ENCODE peak calls at places on chromosomes 4 and X, in seven cellular contexts. T is GM12878, R is HepG2, A is SK-N-SH, I is HCT116, W is H1, Y is K562. C is an unnamed sample.

GRCh38 chr4:140643571-140644055 is 74.9 kb upstream of the UCP1 start:
- DNase-seq in T (no peak), R (no peak), A (no peak), I (no peak), W (no peak), Y (no peak), C (no peak)

GRCh38 chr4:89539374-89539773 is 231.8 kb upstream of the GPRIN3 start:
- DNase-seq in T (no peak), R (no peak), A (no peak), I (no peak), W (no peak), Y (no peak), C (no peak)

GRCh38 chrX:46653482-46653881 is 79.9 kb downstream of the CHST7 start:
- DNase-seq in T (no peak), R (peak), A (peak), I (no peak), W (no peak), Y (peak), C (peak)

GRCh38 chr4:152780267-152780811 is 585 bp downstream of the ARFIP1 start:
- DNase-seq in T (no peak), R (peak), A (peak), I (no peak), W (no peak), Y (peak), C (peak)

GRCh38 chr4:41957634-41958033 is 22.4 kb downstream of the TMEM33 start:
- DNase-seq in T (peak), R (peak), A (peak), I (peak), W (no peak), Y (peak), C (peak)

GRCh38 chr4:169383724-169384123 is 113.0 kb upstream of the SH3RF1 start:
- DNase-seq in T (no peak), R (no peak), A (no peak), I (no peak), W (no peak), Y (no peak), C (no peak)

GRCh38 chr4:32061916-32062315 is 1341.7 kb downstream of the PCDH7 start:
- DNase-seq in T (no peak), R (no peak), A (no peak), I (no peak), W (no peak), Y (no peak), C (no peak)

GRCh38 chrX:153953342-153953830 is 8.9 kb upstream of the RENBP start:
- DNase-seq in T (no peak), R (peak), A (peak), I (no peak), W (no peak), Y (peak), C (peak)

GRCh38 chr4:121950680-121951569 is 935 bp downstream of the TRPC3 start:
- DNase-seq in T (no peak), R (no peak), A (peak), I (no peak), W (no peak), Y (no peak), C (no peak)

GRCh38 chr4:73662709-73663546 is 42.7 kb upstream of the RASSF6 start:
- DNase-seq in T (no peak), R (no peak), A (no peak), I (peak), W (no peak), Y (peak), C (no peak)

GRCh38 chr4:165464813-165465381 is 86.1 kb downstream of the CPE start:
- DNase-seq in T (no peak), R (peak), A (peak), I (no peak), W (no peak), Y (peak), C (peak)

GRCh38 chr4:96035727-96036126 is 195.8 kb downstream of the PDHA2 start:
- DNase-seq in T (no peak), R (no peak), A (no peak), I (peak), W (no peak), Y (peak), C (no peak)
- TF ChIP-seq JUND in T (no peak), R (no peak), A (no peak), I (no peak), W (no peak), Y (no peak), C (no peak)

GRCh38 chr4:159946983-159947645 is 844.2 kb downstream of the RAPGEF2 start:
- DNase-seq in T (peak), R (peak), A (peak), I (peak), W (no peak), Y (peak), C (peak)
- TF ChIP-seq JUND in T (no peak), R (no peak), A (no peak), I (no peak), W (peak), Y (no peak), C (no peak)

GRCh38 chr4:100823066-100823992 is 305.5 kb upstream of the EMCN start:
- DNase-seq in T (peak), R (peak), A (no peak), I (peak), W (no peak), Y (no peak), C (no peak)
- TF ChIP-seq JUND in T (no peak), R (no peak), A (peak), I (peak), W (no peak), Y (no peak), C (no peak)

GRCh38 chr4:87863486-87863885 is 30.7 kb downstream of the MEPE start:
- DNase-seq in T (no peak), R (no peak), A (no peak), I (no peak), W (no peak), Y (no peak), C (no peak)

GRCh38 chr4:87868482-87868881 is 35.7 kb downstream of the MEPE start:
- DNase-seq in T (no peak), R (no peak), A (no peak), I (no peak), W (no peak), Y (no peak), C (no peak)

GRCh38 chr4:87865288-87865687 is 32.5 kb downstream of the MEPE start:
- DNase-seq in T (no peak), R (peak), A (no peak), I (no peak), W (no peak), Y (no peak), C (no peak)

GRCh38 chr4:87864321-87864720 is 31.6 kb downstream of the MEPE start:
- DNase-seq in T (no peak), R (no peak), A (no peak), I (no peak), W (no peak), Y (no peak), C (no peak)

DNA sequence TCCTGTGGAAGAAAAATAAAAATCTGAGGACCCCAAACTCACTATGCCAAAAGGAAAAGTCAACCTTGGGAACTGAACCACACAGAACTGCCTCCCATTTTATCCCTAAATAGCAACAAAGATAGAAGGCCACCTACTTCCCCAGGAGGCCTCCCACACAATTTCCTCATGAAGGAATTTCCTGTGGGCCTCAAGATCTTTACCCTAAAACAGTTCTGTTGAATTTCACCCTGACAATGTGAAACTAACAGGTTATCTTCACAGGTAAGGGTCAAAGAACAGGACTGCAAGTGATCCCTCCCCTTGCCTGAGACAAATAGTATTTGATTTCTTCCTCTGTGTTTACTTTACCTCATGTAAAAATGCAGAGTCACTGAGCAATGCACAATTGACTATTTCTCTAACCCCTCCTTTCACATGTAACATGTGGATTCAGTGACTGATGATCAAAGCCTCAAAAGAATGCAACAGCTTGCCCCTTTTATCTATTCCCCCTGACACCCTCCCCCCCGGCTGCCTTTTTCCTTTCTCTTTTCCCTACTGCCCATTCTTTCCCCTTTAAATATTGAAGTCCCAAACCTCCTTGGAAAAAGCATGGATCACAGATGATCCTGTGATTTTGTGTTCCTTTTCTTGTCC is 33.3 kb downstream of the MEPE start:
- DNase-seq in T (no peak), R (peak), A (no peak), I (no peak), W (peak), Y (no peak), C (no peak)
- TF ChIP-seq JUND in T (no peak), R (peak), A (no peak), I (no peak), W (peak), Y (no peak), C (no peak)

GRCh38 chrX:150893936-150894335 is 4.5 kb downstream of the CD99L2 start:
- DNase-seq in T (no peak), R (no peak), A (no peak), I (no peak), W (no peak), Y (no peak), C (no peak)

GRCh38 chrX:150896632-150897031 is 1.8 kb downstream of the CD99L2 start:
- DNase-seq in T (no peak), R (no peak), A (no peak), I (no peak), W (no peak), Y (no peak), C (no peak)

GRCh38 chrX:150899191-150899757 is 806 bp upstream of the CD99L2 start:
- DNase-seq in T (no peak), R (no peak), A (peak), I (no peak), W (no peak), Y (peak), C (no peak)

GRCh38 chrX:150898343-150899190 is at the start of gene CD99L2:
- DNase-seq in T (no peak), R (peak), A (peak), I (peak), W (peak), Y (peak), C (peak)

DNA sequence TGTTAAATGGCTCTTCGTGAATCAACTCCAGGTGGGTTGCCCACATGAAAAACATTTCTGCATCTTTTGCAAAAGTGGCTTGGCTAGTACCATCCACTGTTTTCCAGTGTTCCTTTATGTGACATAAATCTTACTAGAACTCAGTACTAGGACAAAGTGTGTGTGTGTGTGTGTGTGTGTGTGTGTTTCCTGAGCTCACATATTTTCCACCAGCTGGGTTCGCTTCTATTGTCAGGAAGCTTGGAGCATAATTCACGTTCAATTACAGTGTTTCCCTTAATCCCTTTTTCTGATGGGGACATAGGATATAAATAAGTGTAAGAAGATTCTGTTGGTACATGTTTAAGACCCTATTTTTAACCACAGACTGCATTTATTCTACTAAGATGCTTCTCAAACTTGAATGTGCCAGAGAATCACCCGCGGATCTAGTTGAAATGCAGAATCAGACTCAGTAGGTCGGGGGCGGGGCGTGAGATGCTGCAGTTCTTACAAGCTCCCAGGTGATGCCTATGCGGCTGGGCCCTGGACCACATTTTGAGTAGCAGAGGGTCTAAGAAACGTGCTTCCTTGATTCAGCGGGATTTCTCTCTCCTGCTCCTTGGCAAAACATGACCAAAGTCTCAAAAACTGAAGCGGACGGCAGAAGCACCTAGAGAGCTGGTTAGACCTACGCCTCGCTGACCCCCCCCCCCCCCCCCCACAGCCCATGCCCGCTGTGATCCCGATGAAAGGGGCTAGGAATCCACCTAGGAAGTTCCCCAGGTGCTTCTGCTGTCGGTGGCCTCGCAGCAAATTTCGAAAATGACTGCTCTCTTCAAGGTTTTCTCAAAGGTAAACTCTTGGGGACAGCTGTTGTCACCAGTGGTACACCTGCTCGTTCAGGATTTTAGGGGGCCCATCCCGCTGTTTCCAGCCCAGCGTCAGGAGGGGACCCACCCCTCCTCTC is 823 bp downstream of the CD99L2 start:
- DNase-seq in T (no peak), R (no peak), A (peak), I (no peak), W (no peak), Y (peak), C (peak)
- TF ChIP-seq JUND in T (no peak), R (no peak), A (no peak), I (no peak), W (no peak), Y (no peak), C (no peak)

C was measured in T47D.